ENCODE peak calls at places on chromosomes 5 and 9, in nine cellular contexts. W is foreskin keratinocyte, G is HCT116, R is IMR-90, U is H9, K is vagina, M is uterus, D is upper lobe of left lung, C is Panc1. S is an unnamed sample. For H3K4me1, the result is how much of the 10 kb centered on the place peaks cover.

GRCh38 chr5:110224050-110224449 is 502.4 kb downstream of the TMEM232 start:
- DNase-seq in U (no peak), W (no peak), D (no peak), G (no peak), R (no peak), C (no peak), M (no peak), K (no peak), S (no peak)

GRCh38 chr9:108551030-108551964 is 304.5 kb downstream of the ACTL7B start:
- DNase-seq in D (no peak), K (no peak), G (peak), W (peak), M (no peak), U (no peak), R (peak), C (peak), S (peak)

GRCh38 chr5:155689403-155689802 is 637.6 kb upstream of the SGCD start:
- DNase-seq in R (no peak), C (no peak), M (no peak), K (no peak), D (no peak), W (no peak), U (no peak), G (no peak), S (no peak)

GRCh38 chr5:15887072-15887471 is 292.5 kb downstream of the MARCHF11 start:
- DNase-seq in M (no peak), K (no peak), C (no peak), G (no peak), U (no peak), R (peak), D (no peak), W (no peak), S (no peak)

GRCh38 chr5:54844905-54845566 is 140.4 kb downstream of the ESM1 start:
- DNase-seq in R (peak), D (no peak), M (no peak), U (no peak), W (no peak), C (peak), G (peak), K (no peak), S (peak)

GRCh38 chr9:20074291-20074690 is 285.5 kb upstream of the SLC24A2 start:
- DNase-seq in R (no peak), W (no peak), G (no peak), U (no peak), K (no peak), D (no peak), M (no peak), C (no peak), S (no peak)

GRCh38 chr9:87836951-87837715 is 45.5 kb upstream of the SPATA31E1 start:
- DNase-seq in W (no peak), U (no peak), G (no peak), K (no peak), C (no peak), M (no peak), D (no peak), R (peak), S (peak)

GRCh38 chr9:9612270-9612669 is 1000.5 kb downstream of the PTPRD start:
- DNase-seq in C (no peak), D (no peak), M (no peak), U (no peak), G (no peak), W (no peak), K (no peak), R (no peak), S (no peak)

GRCh38 chr9:36793277-36793676 is 220.6 kb downstream of the MELK start:
- DNase-seq in G (peak), C (no peak), M (no peak), D (no peak), R (no peak), K (no peak), U (peak), W (no peak), S (no peak)

GRCh38 chr5:132746592-132747063 is 598 bp upstream of the CCNI2 start:
- DNase-seq in M (no peak), C (no peak), G (peak), U (no peak), R (no peak), W (peak), K (no peak), D (peak), S (no peak)

GRCh38 chr5:31640024-31640423 is 1.1 kb downstream of the PDZD2 start:
- DNase-seq in M (no peak), D (no peak), W (no peak), G (no peak), U (peak), R (no peak), C (no peak), K (no peak), S (no peak)

GRCh38 chr5:171367424-171368370 is 20.0 kb upstream of the NPM1 start:
- DNase-seq in K (no peak), M (no peak), W (no peak), D (no peak), U (no peak), C (no peak), G (no peak), R (peak), S (no peak)

GRCh38 chr9:124576751-124577150 is 69.6 kb upstream of the NR5A1 start:
- DNase-seq in W (no peak), D (no peak), M (no peak), K (no peak), G (no peak), R (no peak), U (no peak), C (no peak), S (no peak)

GRCh38 chr5:527646-528591 is 3.7 kb upstream of the SLC9A3 start:
- DNase-seq in C (no peak), M (no peak), R (no peak), W (no peak), U (no peak), D (no peak), K (no peak), G (no peak), S (no peak)

GRCh38 chr9:16870606-16871357 is at the start of gene BNC2:
- DNase-seq in W (no peak), K (no peak), G (no peak), D (no peak), C (no peak), R (peak), M (peak), U (peak), S (peak)

GRCh38 chr9:10613413-10613812 is 611 bp upstream of the PTPRD start:
- DNase-seq in C (no peak), G (no peak), D (no peak), M (no peak), U (no peak), W (no peak), R (no peak), K (no peak), S (no peak)

GRCh38 chr5:13251623-13252367 is 692.7 kb downstream of the DNAH5 start:
- DNase-seq in U (peak), C (no peak), R (no peak), G (no peak), W (no peak), D (no peak), K (no peak), M (no peak), S (no peak)

GRCh38 chr9:115653231-115653630 is 500.4 kb upstream of the PAPPA start:
- DNase-seq in M (no peak), G (no peak), C (no peak), R (peak), K (no peak), U (no peak), D (no peak), W (no peak), S (no peak)

GRCh38 chr5:177301503-177302165 is 1.9 kb downstream of the RAB24 start:
- DNase-seq in M (no peak), C (no peak), K (no peak), D (peak), G (no peak), R (no peak), U (no peak), W (peak), S (no peak)

GRCh38 chr5:25688156-25688555 is 1043.4 kb upstream of the CDH10 start:
- DNase-seq in D (no peak), C (no peak), G (no peak), W (no peak), U (no peak), K (no peak), R (no peak), M (no peak), S (no peak)

GRCh38 chr9:112041536-112042243 is 133.4 kb downstream of the SUSD1 start:
- DNase-seq in C (peak), D (no peak), R (peak), W (peak), G (peak), U (peak), K (no peak), M (no peak), S (peak)

GRCh38 chr5:151243564-151243963 is 9.4 kb upstream of the GM2A start:
- DNase-seq in K (no peak), M (no peak), U (no peak), D (no peak), R (no peak), G (no peak), W (no peak), C (no peak), S (no peak)

GRCh38 chr9:35690447-35691324 is 961 bp upstream of the TPM2 start:
- DNase-seq in M (peak), R (peak), K (no peak), G (no peak), W (no peak), C (no peak), D (peak), U (peak), S (peak)

GRCh38 chr5:17061973-17062470 is 125.9 kb upstream of the MYO10 start:
- DNase-seq in G (no peak), K (no peak), W (no peak), M (no peak), R (no peak), C (no peak), U (peak), D (peak), S (no peak)

GRCh38 chr5:9468070-9468388 is 77.8 kb downstream of the SEMA5A start:
- DNase-seq in R (peak), W (peak), D (no peak), K (no peak), U (no peak), G (no peak), M (peak), C (no peak), S (no peak)

GRCh38 chr5:180669661-180670060 is 20.3 kb upstream of the FLT4 start:
- DNase-seq in M (no peak), D (no peak), G (no peak), U (no peak), R (no peak), W (no peak), K (no peak), C (no peak), S (no peak)

GRCh38 chr9:105073147-105073546 is 145.2 kb upstream of the ABCA1 start:
- DNase-seq in R (peak), M (no peak), G (no peak), K (no peak), W (no peak), U (no peak), D (no peak), C (no peak), S (no peak)

GRCh38 chr9:130118841-130119520 is 53.2 kb upstream of the NCS1 start:
- DNase-seq in W (peak), R (peak), U (peak), C (no peak), M (no peak), K (no peak), G (no peak), D (no peak), S (no peak)

GRCh38 chr5:66171349-66172344 is 27.5 kb downstream of the SREK1 start:
- DNase-seq in G (no peak), C (no peak), M (peak), W (peak), U (no peak), K (no peak), R (peak), D (peak), S (peak)

GRCh38 chr9:124130277-124131075 is 118.9 kb downstream of the LHX2 start:
- DNase-seq in C (no peak), W (no peak), M (no peak), U (no peak), R (no peak), D (no peak), K (no peak), G (no peak), S (no peak)

GRCh38 chr5:135498662-135498995 is 37.1 kb downstream of the NEUROG1 start:
- DNase-seq in K (peak), U (no peak), R (no peak), W (no peak), D (no peak), G (no peak), C (no peak), M (no peak), S (no peak)

GRCh38 chr9:81529556-81530193 is 159.7 kb downstream of the TLE1 start:
- DNase-seq in D (no peak), C (no peak), R (peak), M (no peak), K (no peak), G (peak), U (no peak), W (peak), S (no peak)

GRCh38 chr9:98786750-98787510 is 9.4 kb downstream of the ANKS6 start:
- DNase-seq in R (no peak), G (no peak), C (no peak), D (no peak), M (peak), U (no peak), K (peak), W (no peak), S (no peak)

GRCh38 chr9:126357074-126357473 is 30.4 kb downstream of the MVB12B start:
- DNase-seq in D (no peak), U (no peak), M (no peak), R (no peak), G (no peak), K (no peak), W (peak), C (no peak), S (no peak)

GRCh38 chr5:146592342-146592741 is 76.4 kb upstream of the GPR151 start:
- DNase-seq in M (no peak), G (no peak), U (no peak), K (no peak), R (no peak), C (no peak), W (no peak), D (no peak), S (no peak)

GRCh38 chr9:6667633-6668280 is 22.2 kb upstream of the GLDC start:
- DNase-seq in U (no peak), M (no peak), R (peak), C (no peak), G (no peak), W (no peak), K (no peak), D (no peak), S (peak)

GRCh38 chr9:17942498-17942897 is 363.6 kb downstream of the SH3GL2 start:
- DNase-seq in D (no peak), W (no peak), K (no peak), C (no peak), G (no peak), M (no peak), R (no peak), U (no peak), S (no peak)

GRCh38 chr9:110156902-110157301 is 51.1 kb downstream of the C9orf152 start:
- DNase-seq in W (no peak), D (no peak), R (no peak), G (no peak), U (no peak), K (no peak), C (no peak), M (no peak), S (peak)

GRCh38 chr9:110153431-110153830 is 54.5 kb downstream of the C9orf152 start:
- DNase-seq in W (no peak), M (no peak), U (no peak), K (no peak), C (no peak), G (no peak), R (no peak), D (no peak), S (peak)

GRCh38 chr9:110156416-110156815 is 51.5 kb downstream of the C9orf152 start:
- DNase-seq in C (no peak), R (no peak), W (no peak), K (no peak), U (no peak), M (no peak), G (no peak), D (no peak), S (no peak)

GRCh38 chr9:110157812-110158629 is 49.9 kb downstream of the C9orf152 start:
- DNase-seq in C (no peak), R (no peak), G (no peak), K (no peak), U (no peak), D (peak), W (no peak), M (no peak), S (peak)

GRCh38 chr9:110155744-110156143 is 52.2 kb downstream of the C9orf152 start:
- DNase-seq in U (no peak), M (no peak), G (no peak), W (no peak), D (no peak), R (no peak), K (no peak), C (no peak), S (no peak)
- H3K4me1 ChIP-seq in U (under half), M (under half), G (under half), W (under half), D (half or more), R (under half), K (under half), C (under half), S (under half)

GRCh38 chr5:53114988-53115387 is 5.4 kb upstream of the MOCS2 start:
- DNase-seq in U (no peak), R (peak), D (no peak), G (no peak), W (no peak), C (no peak), K (no peak), M (no peak), S (peak)
- TF ChIP-seq CTCF in U (peak), R (peak), D (no peak), G (peak), W (peak), C (peak), K (no peak), M (no peak), S (peak)

GRCh38 chr9:128485414-128485855 is 19.1 kb upstream of the GLE1 start:
- DNase-seq in M (no peak), D (no peak), C (no peak), R (no peak), K (no peak), G (no peak), W (no peak), U (no peak), S (no peak)
- H3K27ac ChIP-seq in M (no peak), D (no peak), C (no peak), R (no peak), K (no peak), G (no peak), W (no peak), U (no peak), S (no peak)

GRCh38 chr5:80216753-80217596 is 38.9 kb downstream of the SERINC5 start:
- DNase-seq in D (peak), G (no peak), U (no peak), K (no peak), W (no peak), C (no peak), M (no peak), R (no peak), S (peak)
- H3K4me1 ChIP-seq in D (under half), G (under half), U (under half), K (under half), W (under half), C (under half), M (under half), R (under half), S (under half)

GRCh38 chr9:38017149-38017884 is 51.7 kb downstream of the SHB start:
- DNase-seq in D (peak), K (no peak), R (peak), C (no peak), W (peak), M (no peak), U (peak), G (no peak), S (peak)
- TF ChIP-seq CTCF in D (peak), K (no peak), R (peak), C (peak), W (peak), M (no peak), U (peak), G (no peak), S (no peak)

GRCh38 chr5:113693205-113693553 is 179.7 kb downstream of the YTHDC2 start:
- DNase-seq in U (peak), K (no peak), W (no peak), C (no peak), R (no peak), M (no peak), G (no peak), D (no peak), S (peak)

GRCh38 chr5:113693621-113694130 is 180.2 kb downstream of the YTHDC2 start:
- DNase-seq in M (no peak), K (no peak), U (no peak), G (no peak), R (no peak), W (no peak), C (no peak), D (no peak), S (no peak)

DNA sequence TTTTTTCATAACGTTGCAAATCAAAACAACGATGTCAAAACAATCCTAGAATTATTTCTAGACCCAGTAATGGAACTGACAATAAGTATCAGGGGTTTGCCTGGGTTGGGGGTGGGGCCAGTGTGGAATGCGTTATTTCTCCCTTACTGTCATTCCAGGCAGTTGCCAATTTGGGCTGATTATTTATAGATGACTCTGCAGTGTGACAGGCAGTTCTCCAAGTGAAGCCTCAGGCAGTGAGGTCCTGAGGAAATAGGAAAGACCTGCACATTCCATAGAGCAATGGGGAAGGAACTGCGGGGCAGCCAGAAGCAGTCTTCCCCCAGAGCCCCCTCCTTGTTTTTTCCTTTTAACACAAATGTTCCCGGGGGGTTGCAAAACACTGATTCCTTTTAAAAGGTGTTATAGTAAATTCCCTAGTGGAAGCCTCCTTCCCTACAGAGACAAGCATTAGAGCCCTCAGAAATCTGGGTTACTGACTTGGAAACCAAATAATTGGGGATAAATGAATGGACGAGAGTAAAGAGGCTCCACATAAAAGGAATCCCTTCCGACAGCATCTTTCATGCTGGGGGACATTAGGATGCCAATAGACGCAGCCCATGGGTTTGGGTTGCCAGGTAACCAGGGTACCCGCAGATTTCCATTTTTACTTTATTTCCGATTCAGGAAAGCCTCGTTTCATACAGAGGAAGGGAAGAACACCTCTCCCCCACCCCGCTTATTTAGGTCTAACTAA is 179.1 kb downstream of the YTHDC2 start:
- DNase-seq in C (no peak), D (no peak), R (no peak), U (no peak), W (no peak), G (no peak), K (no peak), M (no peak), S (no peak)
- H3K27ac ChIP-seq in C (no peak), D (no peak), R (no peak), U (no peak), W (no peak), G (no peak), K (peak), M (no peak), S (no peak)

GRCh38 chr9:95386843-95387242 is 69.3 kb upstream of the FANCC start:
- DNase-seq in M (no peak), R (no peak), K (no peak), U (no peak), D (no peak), C (no peak), W (no peak), G (no peak), S (no peak)
- H3K4me1 ChIP-seq in M (under half), R (under half), K (under half), U (under half), D (under half), C (under half), W (under half), G (under half), S (under half)

GRCh38 chr9:26326473-26327044 is 566.0 kb downstream of the CAAP1 start:
- DNase-seq in D (no peak), R (peak), C (peak), G (peak), M (no peak), W (peak), U (peak), K (no peak), S (peak)
- TF ChIP-seq CTCF in D (no peak), R (peak), C (peak), G (peak), M (peak), W (peak), U (peak), K (no peak), S (peak)